ENCODE peak calls at places on chromosomes 3 and 15, in seven cellular contexts. Q is psoas muscle, V is PC-9, R is DND-41, A is esophagus squamous epithelium, Z is breast epithelium, N is A549. U is an unnamed sample.

GRCh38 chr3:56357266-56357665 is 111.0 kb downstream of the ERC2 start:
- DNase-seq in R (no peak), Q (no peak), V (no peak), A (no peak), Z (no peak), N (no peak), U (no peak)

GRCh38 chr3:173943264-173943663 is 545.7 kb downstream of the NLGN1 start:
- DNase-seq in V (no peak), Z (no peak), R (no peak), A (no peak), Q (no peak), N (no peak), U (no peak)

GRCh38 chr15:39641187-39641889 is 60.5 kb downstream of the THBS1 start:
- DNase-seq in Q (no peak), A (no peak), R (no peak), V (peak; percentile 19), Z (no peak), N (no peak), U (no peak)

GRCh38 chr15:31365655-31366127 is 39.1 kb downstream of the KLF13 start:
- DNase-seq in N (no peak), Q (peak; percentile 98), V (no peak), R (peak; percentile 85), A (peak; percentile 83), Z (peak; percentile 92), U (peak; percentile 90)

GRCh38 chr3:30081904-30082303 is 524.5 kb upstream of the TGFBR2 start:
- DNase-seq in Z (no peak), A (no peak), V (peak; percentile 20), R (no peak), N (peak; percentile 8), Q (no peak), U (no peak)

GRCh38 chr15:64344651-64345262 is 11.2 kb downstream of the CSNK1G1 start:
- DNase-seq in A (no peak), Z (no peak), V (no peak), N (no peak), R (no peak), Q (no peak), U (no peak)

GRCh38 chr3:72665701-72666443 is 182.4 kb downstream of the SHQ1 start:
- DNase-seq in A (no peak), N (peak; percentile 35), R (peak; percentile 28), Q (no peak), Z (no peak), V (peak; percentile 44), U (peak; percentile 83)

GRCh38 chr15:80081390-80081789 is 21.9 kb downstream of the ZFAND6 start:
- DNase-seq in N (no peak), Q (no peak), Z (no peak), V (no peak), R (no peak), A (no peak), U (no peak)

GRCh38 chr15:46442901-46443590 is 808.2 kb downstream of the SQOR start:
- DNase-seq in A (no peak), N (no peak), Q (no peak), Z (no peak), V (no peak), R (no peak), U (no peak)

GRCh38 chr3:183033746-183034145 is 53.4 kb upstream of the DCUN1D1 start:
- DNase-seq in A (no peak), R (no peak), Z (no peak), N (no peak), V (no peak), Q (no peak), U (no peak)

GRCh38 chr3:172148269-172148668 is 108.9 kb downstream of the FNDC3B start:
- DNase-seq in N (no peak), Z (no peak), Q (no peak), A (no peak), R (no peak), V (no peak), U (no peak)

GRCh38 chr15:100880139-100880896 is 687 bp downstream of the ALDH1A3 start:
- DNase-seq in R (no peak), N (no peak), Z (no peak), A (no peak), Q (no peak), V (no peak), U (no peak)

GRCh38 chr15:40045572-40046217 is 6.7 kb upstream of the SRP14 start:
- DNase-seq in Q (no peak), N (no peak), A (no peak), Z (no peak), V (no peak), R (no peak), U (no peak)

GRCh38 chr3:119375510-119375909 is 81.3 kb downstream of the ARHGAP31 start:
- DNase-seq in Q (no peak), N (no peak), V (no peak), Z (no peak), A (no peak), R (no peak), U (no peak)

GRCh38 chr15:99845009-99845408 is 111.8 kb upstream of the LYSMD4 start:
- DNase-seq in Z (no peak), A (no peak), R (no peak), N (no peak), Q (no peak), V (no peak), U (no peak)

GRCh38 chr3:155232605-155233004 is 60.9 kb downstream of the STRIT1 start:
- DNase-seq in A (no peak), V (peak; percentile 75), N (peak; percentile 6), Z (peak; percentile 85), R (no peak), Q (peak; percentile 88), U (peak; percentile 22)

GRCh38 chr3:157092219-157092618 is 67.7 kb downstream of the CCNL1 start:
- DNase-seq in Q (no peak), Z (no peak), A (no peak), R (no peak), V (no peak), N (no peak), U (no peak)
- H3K4me3 ChIP-seq in Q (no peak overlapping the region), Z (no peak overlapping the region), A (no peak overlapping the region), R (no peak overlapping the region), V (no peak overlapping the region), N (no peak overlapping the region), U (no peak overlapping the region)

GRCh38 chr15:70701891-70702568 is 61.3 kb downstream of the UACA start:
- DNase-seq in R (no peak), Q (peak; percentile 46), N (peak; percentile 50), V (no peak), A (no peak), Z (no peak), U (no peak)
- H3K4me1 ChIP-seq in R (no peaks in the 10 kb centered on the region), Q (peaks cover 77% of the 10 kb centered on the region), N (peaks cover 62% of the 10 kb centered on the region), V (peaks cover 13% of the 10 kb centered on the region), A (no peaks in the 10 kb centered on the region), Z (no peaks in the 10 kb centered on the region), U (no peaks in the 10 kb centered on the region)

DNA sequence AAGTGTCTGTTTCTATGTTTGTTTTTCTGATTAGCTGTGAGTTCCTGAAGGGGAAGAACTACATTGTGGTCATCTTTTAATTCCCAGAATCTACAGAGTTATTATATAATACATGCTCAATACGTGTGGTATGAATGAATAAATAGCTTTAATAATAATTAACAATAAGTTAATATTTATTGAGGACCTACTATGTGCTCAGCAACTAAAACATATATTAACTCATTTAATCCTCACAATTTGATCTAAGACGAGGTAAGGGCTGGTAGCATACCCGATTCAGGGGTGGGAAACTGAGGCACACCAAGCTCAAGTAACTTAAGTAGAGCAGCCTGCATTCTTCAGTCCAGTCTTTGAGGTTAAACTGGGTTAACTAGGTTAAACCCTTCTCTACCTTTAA is 553.8 kb downstream of the FOXP1 start:
- DNase-seq in R (no peak), N (no peak), A (no peak), V (no peak), Q (no peak), Z (no peak), U (no peak)
- TF ChIP-seq CTCF in R (no peak), N (no peak), A (no peak), V (no peak), Q (no peak), Z (no peak), U (no peak)

GRCh38 chr3:141239551-141240281 is 8.1 kb downstream of the PXYLP1 start:
- DNase-seq in R (no peak), Q (no peak), Z (no peak), N (no peak), V (no peak), A (no peak), U (no peak)

GRCh38 chr3:141241248-141242034 is 9.8 kb downstream of the PXYLP1 start:
- DNase-seq in N (no peak), A (no peak), V (no peak), Z (no peak), R (no peak), Q (peak; percentile 85), U (no peak)

GRCh38 chr3:141242035-141242721 is 10.6 kb downstream of the PXYLP1 start:
- DNase-seq in A (no peak), N (no peak), R (no peak), Q (peak; percentile 68), Z (no peak), V (no peak), U (no peak)

GRCh38 chr3:141242722-141243092 is 11.1 kb downstream of the PXYLP1 start:
- DNase-seq in Q (no peak), V (no peak), R (no peak), N (no peak), A (no peak), Z (no peak), U (no peak)

GRCh38 chr3:141240290-141241247 is 8.9 kb downstream of the PXYLP1 start:
- DNase-seq in Q (no peak), N (no peak), A (no peak), Z (no peak), R (peak; percentile 25), V (peak; percentile 6), U (no peak)
- H3K4me3 ChIP-seq in Q (no peak overlapping the region), N (no peak overlapping the region), A (no peak overlapping the region), Z (no peak overlapping the region), R (no peak overlapping the region), V (no peak overlapping the region), U (no peak overlapping the region)